ENCODE peak calls at places on chromosomes 12 and 14, in five cellular contexts. One of them, this sample, is unnamed.

GRCh38 chr14:53226553-53226952 is 73.4 kb upstream of the DDHD1 start:
- DNase-seq in fibroblast of lung: peak; percentile 65
- DNase-seq in brain microvascular endothelial cell: no peak
- DNase-seq in prostate gland: no peak
- DNase-seq in H1: no peak
- DNase-seq in this sample: no peak

GRCh38 chr14:60658116-60658515 is 8.8 kb upstream of the SIX1 start:
- DNase-seq in fibroblast of lung: no peak
- DNase-seq in brain microvascular endothelial cell: no peak
- DNase-seq in prostate gland: no peak
- DNase-seq in H1: no peak
- DNase-seq in this sample: no peak

GRCh38 chr14:39219075-39219499 is 14.6 kb upstream of the MIA2 start:
- DNase-seq in fibroblast of lung: no peak
- DNase-seq in brain microvascular endothelial cell: peak; percentile 45
- DNase-seq in prostate gland: no peak
- DNase-seq in H1: no peak
- DNase-seq in this sample: peak; percentile 41

GRCh38 chr12:6363330-6364036 is 11.9 kb downstream of the SCNN1A start:
- DNase-seq in fibroblast of lung: peak; percentile 53
- DNase-seq in brain microvascular endothelial cell: no peak
- DNase-seq in prostate gland: peak; percentile 84
- DNase-seq in H1: no peak
- DNase-seq in this sample: peak; percentile 74

GRCh38 chr12:122951979-122952892 is 14.0 kb downstream of the ABCB9 start:
- DNase-seq in fibroblast of lung: peak; percentile 75
- DNase-seq in brain microvascular endothelial cell: peak; percentile 60
- DNase-seq in prostate gland: peak; percentile 77
- DNase-seq in H1: no peak
- DNase-seq in this sample: no peak

GRCh38 chr12:25491396-25491948 is 61.6 kb downstream of the LMNTD1 start:
- DNase-seq in fibroblast of lung: no peak
- DNase-seq in brain microvascular endothelial cell: no peak
- DNase-seq in prostate gland: no peak
- DNase-seq in H1: no peak
- DNase-seq in this sample: no peak

GRCh38 chr12:90058721-90059120 is 350.1 kb upstream of the ATP2B1 start:
- DNase-seq in fibroblast of lung: peak; percentile 88
- DNase-seq in brain microvascular endothelial cell: peak; percentile 65
- DNase-seq in prostate gland: no peak
- DNase-seq in H1: no peak
- DNase-seq in this sample: no peak

GRCh38 chr14:66628646-66629045 is 120.7 kb downstream of the GPHN start:
- DNase-seq in fibroblast of lung: peak; percentile 74
- DNase-seq in brain microvascular endothelial cell: no peak
- DNase-seq in prostate gland: no peak
- DNase-seq in H1: no peak
- DNase-seq in this sample: no peak

GRCh38 chr12:28257411-28257810 is 67.2 kb downstream of the CCDC91 start:
- DNase-seq in fibroblast of lung: no peak
- DNase-seq in brain microvascular endothelial cell: no peak
- DNase-seq in prostate gland: no peak
- DNase-seq in H1: no peak
- DNase-seq in this sample: no peak

GRCh38 chr14:89845346-89845745 is 109.2 kb downstream of the EFCAB11 start:
- DNase-seq in fibroblast of lung: peak; percentile 96
- DNase-seq in brain microvascular endothelial cell: peak; percentile 91
- DNase-seq in prostate gland: no peak
- DNase-seq in H1: no peak
- DNase-seq in this sample: no peak

GRCh38 chr12:14779834-14780233 is 23.4 kb downstream of the WBP11 start:
- DNase-seq in fibroblast of lung: no peak
- DNase-seq in brain microvascular endothelial cell: peak; percentile 26
- DNase-seq in prostate gland: no peak
- DNase-seq in H1: no peak
- DNase-seq in this sample: no peak

GRCh38 chr14:50396636-50397460 is at the start of gene CDKL1:
- DNase-seq in fibroblast of lung: peak; percentile 70
- DNase-seq in brain microvascular endothelial cell: peak; percentile 43
- DNase-seq in prostate gland: peak; percentile 43
- DNase-seq in H1: no peak
- DNase-seq in this sample: peak; percentile 48

GRCh38 chr12:39824505-39825198 is 205.0 kb upstream of the ABCD2 start:
- DNase-seq in fibroblast of lung: peak; percentile 26
- DNase-seq in brain microvascular endothelial cell: no peak
- DNase-seq in prostate gland: no peak
- DNase-seq in H1: no peak
- DNase-seq in this sample: no peak

GRCh38 chr12:132483612-132484011 is 6.3 kb upstream of the FBRSL1 start:
- DNase-seq in fibroblast of lung: no peak
- DNase-seq in brain microvascular endothelial cell: no peak
- DNase-seq in prostate gland: no peak
- DNase-seq in H1: no peak
- DNase-seq in this sample: no peak

GRCh38 chr14:92973798-92974372 is 50.9 kb downstream of the CHGA start:
- DNase-seq in fibroblast of lung: no peak
- DNase-seq in brain microvascular endothelial cell: no peak
- DNase-seq in prostate gland: peak; percentile 42
- DNase-seq in H1: no peak
- DNase-seq in this sample: peak; percentile 44

GRCh38 chr12:57887631-57888406 is 41.3 kb upstream of the CTDSP2 start:
- DNase-seq in fibroblast of lung: peak; percentile 77
- DNase-seq in brain microvascular endothelial cell: peak; percentile 40
- DNase-seq in prostate gland: peak; percentile 61
- DNase-seq in H1: no peak
- DNase-seq in this sample: peak; percentile 24

GRCh38 chr12:89355243-89356068 is 3.2 kb upstream of the DUSP6 start:
- DNase-seq in fibroblast of lung: peak; percentile 40
- DNase-seq in brain microvascular endothelial cell: no peak
- DNase-seq in prostate gland: no peak
- DNase-seq in H1: no peak
- DNase-seq in this sample: no peak

GRCh38 chr12:93322784-93323183 is 54.9 kb upstream of the NUDT4 start:
- DNase-seq in fibroblast of lung: no peak
- DNase-seq in brain microvascular endothelial cell: no peak
- DNase-seq in prostate gland: no peak
- DNase-seq in H1: no peak
- DNase-seq in this sample: no peak

GRCh38 chr14:64786296-64787149 is 82.3 kb downstream of the PLEKHG3 start:
- DNase-seq in fibroblast of lung: peak; percentile 65
- DNase-seq in brain microvascular endothelial cell: no peak
- DNase-seq in prostate gland: no peak
- DNase-seq in H1: no peak
- DNase-seq in this sample: no peak

GRCh38 chr12:100058482-100059029 is 73.8 kb upstream of the ANKS1B start:
- DNase-seq in fibroblast of lung: peak; percentile 86
- DNase-seq in brain microvascular endothelial cell: peak; percentile 74
- DNase-seq in prostate gland: no peak
- DNase-seq in H1: no peak
- DNase-seq in this sample: no peak

GRCh38 chr14:74922752-74923401 is at the start of gene RPS6KL1:
- DNase-seq in fibroblast of lung: peak; percentile 71
- DNase-seq in brain microvascular endothelial cell: peak; percentile 67
- DNase-seq in prostate gland: peak; percentile 69
- DNase-seq in H1: peak; percentile 50
- DNase-seq in this sample: peak; percentile 87

GRCh38 chr14:52023518-52023917 is 34.2 kb downstream of the RTRAF start:
- DNase-seq in fibroblast of lung: peak; percentile 86
- DNase-seq in brain microvascular endothelial cell: peak; percentile 70
- DNase-seq in prostate gland: no peak
- DNase-seq in H1: no peak
- DNase-seq in this sample: no peak

GRCh38 chr14:87934185-87934584 is 58.8 kb downstream of the GALC start:
- DNase-seq in fibroblast of lung: no peak
- DNase-seq in brain microvascular endothelial cell: no peak
- DNase-seq in prostate gland: no peak
- DNase-seq in H1: no peak
- DNase-seq in this sample: no peak

GRCh38 chr14:106094654-106095189 is 568.3 kb downstream of the TMEM121 start:
- DNase-seq in fibroblast of lung: no peak
- DNase-seq in brain microvascular endothelial cell: no peak
- DNase-seq in prostate gland: no peak
- DNase-seq in H1: no peak
- DNase-seq in this sample: peak; percentile 4

GRCh38 chr12:101570022-101570421 is 24.7 kb upstream of the MYBPC1 start:
- DNase-seq in fibroblast of lung: peak; percentile 62
- DNase-seq in brain microvascular endothelial cell: peak; percentile 25
- DNase-seq in prostate gland: peak; percentile 17
- DNase-seq in H1: no peak
- DNase-seq in this sample: peak; percentile 47

GRCh38 chr12:111091036-111091435 is 170.7 kb upstream of the MYL2 start:
- DNase-seq in fibroblast of lung: no peak
- DNase-seq in brain microvascular endothelial cell: no peak
- DNase-seq in prostate gland: no peak
- DNase-seq in H1: no peak
- DNase-seq in this sample: no peak

GRCh38 chr12:111088409-111088808 is 168.0 kb upstream of the MYL2 start:
- DNase-seq in fibroblast of lung: no peak
- DNase-seq in brain microvascular endothelial cell: no peak
- DNase-seq in prostate gland: no peak
- DNase-seq in H1: no peak
- DNase-seq in this sample: no peak

GRCh38 chr12:111089616-111090015 is 169.2 kb upstream of the MYL2 start:
- DNase-seq in fibroblast of lung: no peak
- DNase-seq in brain microvascular endothelial cell: no peak
- DNase-seq in prostate gland: no peak
- DNase-seq in H1: no peak
- DNase-seq in this sample: no peak

GRCh38 chr12:111094157-111094772 is 173.9 kb upstream of the MYL2 start:
- DNase-seq in fibroblast of lung: no peak
- DNase-seq in brain microvascular endothelial cell: no peak
- DNase-seq in prostate gland: no peak
- DNase-seq in H1: no peak
- DNase-seq in this sample: no peak

GRCh38 chr12:111093428-111094142 is 173.2 kb upstream of the MYL2 start:
- DNase-seq in fibroblast of lung: no peak
- DNase-seq in brain microvascular endothelial cell: no peak
- DNase-seq in prostate gland: peak; percentile 75
- DNase-seq in H1: no peak
- DNase-seq in this sample: no peak
- H3K27me3 ChIP-seq in fibroblast of lung: no peaks in the 10 kb centered on the region
- H3K27me3 ChIP-seq in brain microvascular endothelial cell: no peaks in the 10 kb centered on the region
- H3K27me3 ChIP-seq in prostate gland: no peaks in the 10 kb centered on the region
- H3K27me3 ChIP-seq in H1: no peaks in the 10 kb centered on the region
- H3K27me3 ChIP-seq in this sample: peaks cover 100% of the 10 kb centered on the region

GRCh38 chr14:99267871-99268775 is 3.9 kb downstream of the BCL11B start:
- DNase-seq in fibroblast of lung: no peak
- DNase-seq in brain microvascular endothelial cell: no peak
- DNase-seq in prostate gland: no peak
- DNase-seq in H1: no peak
- DNase-seq in this sample: no peak

GRCh38 chr14:99270491-99271287 is 1.3 kb downstream of the BCL11B start:
- DNase-seq in fibroblast of lung: no peak
- DNase-seq in brain microvascular endothelial cell: no peak
- DNase-seq in prostate gland: no peak
- DNase-seq in H1: no peak
- DNase-seq in this sample: no peak

GRCh38 chr14:99271288-99271941 is 582 bp downstream of the BCL11B start:
- DNase-seq in fibroblast of lung: no peak
- DNase-seq in brain microvascular endothelial cell: no peak
- DNase-seq in prostate gland: no peak
- DNase-seq in H1: no peak
- DNase-seq in this sample: no peak

GRCh38 chr14:99266181-99267178 is 5.5 kb downstream of the BCL11B start:
- DNase-seq in fibroblast of lung: peak; percentile 67
- DNase-seq in brain microvascular endothelial cell: peak; percentile 66
- DNase-seq in prostate gland: peak; percentile 78
- DNase-seq in H1: no peak
- DNase-seq in this sample: no peak

DNA sequence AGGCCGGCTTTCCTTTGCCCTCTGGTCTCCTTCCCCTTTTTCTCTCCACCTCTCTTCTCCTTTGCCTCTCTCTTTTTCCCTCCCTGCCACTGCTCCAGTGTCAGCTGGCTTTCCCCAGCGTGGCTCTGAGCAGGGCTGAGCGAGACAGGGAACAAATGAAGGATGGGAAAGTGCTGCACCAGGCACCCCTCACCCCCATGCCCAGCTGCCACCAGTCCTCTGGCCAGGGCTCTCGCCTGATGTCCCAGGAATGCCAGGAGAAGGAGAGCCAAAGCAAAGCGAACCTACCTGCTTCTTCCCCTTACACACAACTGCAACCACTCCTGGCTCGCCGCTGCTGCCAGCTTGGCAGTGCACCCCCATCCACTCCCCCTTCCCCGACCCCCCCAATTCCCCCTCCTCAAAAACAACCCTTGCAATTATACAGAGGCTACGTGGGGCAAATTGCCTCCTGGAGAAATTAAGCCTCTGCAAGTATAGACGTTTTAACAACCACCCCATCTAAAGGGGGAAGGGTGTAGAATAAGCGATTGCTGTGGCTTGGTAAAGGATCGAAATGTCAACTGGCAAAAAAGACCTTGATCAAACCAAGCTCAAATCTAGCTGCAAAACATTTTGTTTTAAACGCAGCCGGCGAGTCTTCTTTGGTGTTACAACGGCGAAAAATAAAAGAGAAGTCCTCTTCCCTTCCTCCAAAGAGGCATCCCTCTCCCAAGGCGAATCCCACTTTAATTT is 3.1 kb downstream of the BCL11B start:
- DNase-seq in fibroblast of lung: no peak
- DNase-seq in brain microvascular endothelial cell: no peak
- DNase-seq in prostate gland: no peak
- DNase-seq in H1: no peak
- DNase-seq in this sample: no peak
- H3K27me3 ChIP-seq in fibroblast of lung: peaks cover 33% of the 10 kb centered on the region
- H3K27me3 ChIP-seq in brain microvascular endothelial cell: peaks cover 46% of the 10 kb centered on the region
- H3K27me3 ChIP-seq in prostate gland: peaks cover 22% of the 10 kb centered on the region
- H3K27me3 ChIP-seq in H1: peaks cover 15% of the 10 kb centered on the region
- H3K27me3 ChIP-seq in this sample: peaks cover 8% of the 10 kb centered on the region

GRCh38 chr12:128755565-128755964 is 68.2 kb downstream of the SLC15A4 start:
- DNase-seq in fibroblast of lung: no peak
- DNase-seq in brain microvascular endothelial cell: no peak
- DNase-seq in prostate gland: no peak
- DNase-seq in H1: no peak
- DNase-seq in this sample: no peak
- H3K27me3 ChIP-seq in fibroblast of lung: no peaks in the 10 kb centered on the region
- H3K27me3 ChIP-seq in brain microvascular endothelial cell: no peaks in the 10 kb centered on the region
- H3K27me3 ChIP-seq in prostate gland: no peaks in the 10 kb centered on the region
- H3K27me3 ChIP-seq in H1: no peaks in the 10 kb centered on the region
- H3K27me3 ChIP-seq in this sample: peaks cover 53% of the 10 kb centered on the region

GRCh38 chr12:51871126-51871525 is 16.8 kb upstream of the ANKRD33 start:
- DNase-seq in fibroblast of lung: no peak
- DNase-seq in brain microvascular endothelial cell: no peak
- DNase-seq in prostate gland: no peak
- DNase-seq in H1: no peak
- DNase-seq in this sample: no peak

GRCh38 chr12:51869490-51869865 is 18.4 kb upstream of the ANKRD33 start:
- DNase-seq in fibroblast of lung: no peak
- DNase-seq in brain microvascular endothelial cell: no peak
- DNase-seq in prostate gland: no peak
- DNase-seq in H1: no peak
- DNase-seq in this sample: no peak

GRCh38 chr12:51867796-51868428 is 19.4 kb upstream of the FIGNL2 start:
- DNase-seq in fibroblast of lung: no peak
- DNase-seq in brain microvascular endothelial cell: no peak
- DNase-seq in prostate gland: no peak
- DNase-seq in H1: no peak
- DNase-seq in this sample: no peak

GRCh38 chr12:51869931-51870330 is 18.0 kb upstream of the ANKRD33 start:
- DNase-seq in fibroblast of lung: no peak
- DNase-seq in brain microvascular endothelial cell: no peak
- DNase-seq in prostate gland: no peak
- DNase-seq in H1: no peak
- DNase-seq in this sample: no peak

GRCh38 chr12:51868821-51869489 is 18.9 kb upstream of the ANKRD33 start:
- DNase-seq in fibroblast of lung: no peak
- DNase-seq in brain microvascular endothelial cell: no peak
- DNase-seq in prostate gland: no peak
- DNase-seq in H1: no peak
- DNase-seq in this sample: no peak
- H3K27me3 ChIP-seq in fibroblast of lung: peaks cover 23% of the 10 kb centered on the region
- H3K27me3 ChIP-seq in brain microvascular endothelial cell: peaks cover 31% of the 10 kb centered on the region
- H3K27me3 ChIP-seq in prostate gland: peaks cover 12% of the 10 kb centered on the region
- H3K27me3 ChIP-seq in H1: peaks cover 29% of the 10 kb centered on the region
- H3K27me3 ChIP-seq in this sample: peaks cover 91% of the 10 kb centered on the region

This sample was measured in PC-9.